ENCODE peak calls at places on chromosomes 13 and 19, in six cellular contexts. R is CD8-positive, alpha-beta T cell; Z is right lobe of liver; X is stimulated activated CD4-positive, alpha-beta T cell treated with anti-CD3 and anti-CD28 coated beads, TNF-alpha, amount 100 ng/mL, for 24 hours; A is amniotic stem cell; N is NCI-H1417. P is an unnamed sample.
A peak's percentile ranks its signal among the peaks of the same experiment; 100 is the strongest.

GRCh38 chr13:25690582-25690981 is 318.8 kb downstream of the ATP8A2 start:
- DNase-seq in R (no peak), Z (no peak), X (no peak), A (no peak), N (no peak), P (no peak)

GRCh38 chr19:14550201-14550754 is 20.9 kb downstream of the TECR start:
- DNase-seq in R (no peak), Z (peak; percentile 86), X (no peak), A (no peak), N (no peak), P (no peak)

GRCh38 chr13:48602296-48603040 is 51.3 kb upstream of the CYSLTR2 start:
- DNase-seq in R (no peak), Z (no peak), X (no peak), A (no peak), N (no peak), P (no peak)

GRCh38 chr13:36214163-36214921 is at the start of gene SOHLH2:
- DNase-seq in R (no peak), Z (no peak), X (no peak), A (no peak), N (no peak), P (peak; percentile 53)

GRCh38 chr13:107999751-108000150 is 215.6 kb downstream of the LIG4 start:
- DNase-seq in R (no peak), Z (no peak), X (no peak), A (no peak), N (no peak), P (no peak)

GRCh38 chr13:66888698-66889097 is 341.4 kb downstream of the PCDH9 start:
- DNase-seq in R (no peak), Z (no peak), X (no peak), A (no peak), N (no peak), P (no peak)

GRCh38 chr13:66657165-66657895 is 572.8 kb downstream of the PCDH9 start:
- DNase-seq in R (no peak), Z (no peak), X (no peak), A (peak; percentile 80), N (peak; percentile 64), P (no peak)

GRCh38 chr19:7602240-7602934 is 6.7 kb downstream of the CAMSAP3 start:
- DNase-seq in R (no peak), Z (no peak), X (no peak), A (no peak), N (no peak), P (peak; percentile 77)

GRCh38 chr13:49667773-49668172 is 23.5 kb downstream of the EBPL start:
- DNase-seq in R (no peak), Z (no peak), X (no peak), A (no peak), N (no peak), P (no peak)

GRCh38 chr13:77521595-77522367 is 13.7 kb upstream of the SCEL start:
- DNase-seq in R (no peak), Z (no peak), X (no peak), A (no peak), N (no peak), P (peak; percentile 74)

GRCh38 chr19:18896421-18896841 is 473 bp upstream of the CERS1 start:
- DNase-seq in R (no peak), Z (no peak), X (no peak), A (no peak), N (peak; percentile 34), P (no peak)

GRCh38 chr13:77584111-77584510 is 48.6 kb downstream of the SCEL start:
- DNase-seq in R (no peak), Z (no peak), X (no peak), A (no peak), N (no peak), P (no peak)

GRCh38 chr19:6481541-6482342 is at the start of gene DENND1C:
- DNase-seq in R (peak; percentile 61), Z (peak; percentile 64), X (peak; percentile 47), A (no peak), N (no peak), P (no peak)

GRCh38 chr13:99916366-99917103 is 55.0 kb downstream of the ZIC5 start:
- DNase-seq in R (no peak), Z (no peak), X (no peak), A (peak; percentile 29), N (peak; percentile 71), P (no peak)

GRCh38 chr19:1904385-1905070 is 671 bp upstream of the ADAT3 start:
- DNase-seq in R (no peak), Z (no peak), X (no peak), A (no peak), N (peak; percentile 29), P (no peak)

GRCh38 chr13:114108894-114109293 is 23.5 kb downstream of the RASA3 start:
- DNase-seq in R (no peak), Z (no peak), X (no peak), A (no peak), N (no peak), P (peak; percentile 57)

GRCh38 chr19:29806098-29806866 is 5.5 kb upstream of the CCNE1 start:
- DNase-seq in R (no peak), Z (no peak), X (no peak), A (no peak), N (no peak), P (no peak)